ENCODE peak calls at places on chromosome 17, in four cellular contexts. H is caudate nucleus; S is AG09309; A is stimulated activated CD4-positive, alpha-beta T cell treated with anti-CD3 and anti-CD28 coated beads, Interleukin-4, amount 100 ng/mL, for 4 hours. F is an unnamed sample.

GRCh38 chr17:16371742-16372141 is 9.1 kb upstream of the UBB start:
- DNase-seq in H (no peak), S (no peak), A (no peak), F (no peak)

GRCh38 chr17:14092808-14093207 is 23.5 kb downstream of the COX10 start:
- DNase-seq in H (no peak), S (no peak), A (no peak), F (no peak)

GRCh38 chr17:31512796-31513195 is 121.3 kb downstream of the RAB11FIP4 start:
- DNase-seq in H (no peak), S (no peak), A (no peak), F (no peak)

GRCh38 chr17:8698142-8699050 is 46.2 kb downstream of the CCDC42 start:
- DNase-seq in H (no peak), S (no peak), A (no peak), F (peak)

GRCh38 chr17:42679492-42680330 is 1.9 kb downstream of the CCR10 start:
- DNase-seq in H (no peak), S (no peak), A (peak), F (peak)

GRCh38 chr17:6018788-6019187 is 51.4 kb upstream of the WSCD1 start:
- DNase-seq in H (no peak), S (no peak), A (no peak), F (no peak)

GRCh38 chr17:28958820-28959455 is 7.6 kb upstream of the PHF12 start:
- DNase-seq in H (no peak), S (no peak), A (no peak), F (no peak)

GRCh38 chr17:14818469-14818868 is 446.7 kb downstream of the PMP22 start:
- DNase-seq in H (no peak), S (no peak), A (no peak), F (no peak)

GRCh38 chr17:43574896-43575525 is 28.9 kb upstream of the ETV4 start:
- DNase-seq in H (no peak), S (no peak), A (no peak), F (no peak)

GRCh38 chr17:78359216-78359935 is 501 bp downstream of the SOCS3 start:
- DNase-seq in H (no peak), S (no peak), A (no peak), F (no peak)

GRCh38 chr17:16997514-16998429 is 25.9 kb upstream of the TNFRSF13B start:
- DNase-seq in H (no peak), S (no peak), A (no peak), F (no peak)

GRCh38 chr17:16910341-16910740 is 61.6 kb downstream of the TNFRSF13B start:
- DNase-seq in H (no peak), S (no peak), A (no peak), F (no peak)

GRCh38 chr17:37025847-37026533 is 77.2 kb downstream of the AATF start:
- DNase-seq in H (no peak), S (no peak), A (no peak), F (no peak)

GRCh38 chr17:42459983-42460300 is 1.3 kb downstream of the ATP6V0A1 start:
- DNase-seq in H (no peak), S (no peak), A (no peak), F (no peak)

GRCh38 chr17:2949469-2950044 is 113.8 kb downstream of the OR1D5 start:
- DNase-seq in H (no peak), S (no peak), A (no peak), F (no peak)

GRCh38 chr17:21376835-21377690 is 906 bp downstream of the KCNJ12 start:
- DNase-seq in H (no peak), S (no peak), A (no peak), F (no peak)

F was measured in C1 segment of cervical spinal cord.